ENCODE peak calls at places on chromosomes 1 and 21, in four cellular contexts. One of them, this sample, is unnamed.

GRCh38 chr1:31371121-31371520 is 1.8 kb downstream of the FABP3 start:
- DNase-seq in ovary: no peak
- DNase-seq in activated B cell treated with CpG ODN at 0.5 μM for 24 hours: no peak
- DNase-seq in lower leg skin: no peak
- DNase-seq in this sample: no peak

GRCh38 chr1:177983824-177984528 is 14.1 kb upstream of the SEC16B start:
- DNase-seq in lower leg skin: peak
- DNase-seq in activated B cell treated with CpG ODN at 0.5 μM for 24 hours: no peak
- DNase-seq in ovary: peak
- DNase-seq in this sample: peak

GRCh38 chr1:228871314-228872061 is 136.2 kb downstream of the RHOU start:
- DNase-seq in ovary: no peak
- DNase-seq in activated B cell treated with CpG ODN at 0.5 μM for 24 hours: no peak
- DNase-seq in lower leg skin: no peak
- DNase-seq in this sample: no peak

GRCh38 chr1:36480161-36480560 is 2.6 kb downstream of the CSF3R start:
- DNase-seq in ovary: no peak
- DNase-seq in lower leg skin: no peak
- DNase-seq in activated B cell treated with CpG ODN at 0.5 μM for 24 hours: no peak
- DNase-seq in this sample: no peak

GRCh38 chr1:52520149-52520548 is 32.7 kb downstream of the TUT4 start:
- DNase-seq in activated B cell treated with CpG ODN at 0.5 μM for 24 hours: no peak
- DNase-seq in lower leg skin: no peak
- DNase-seq in ovary: no peak
- DNase-seq in this sample: no peak

GRCh38 chr1:228097333-228098081 is 5.6 kb downstream of the C1orf35 start:
- DNase-seq in lower leg skin: no peak
- DNase-seq in activated B cell treated with CpG ODN at 0.5 μM for 24 hours: peak
- DNase-seq in ovary: no peak
- DNase-seq in this sample: no peak

GRCh38 chr1:147762233-147763024 is 2.0 kb upstream of the GJA5 start:
- DNase-seq in activated B cell treated with CpG ODN at 0.5 μM for 24 hours: no peak
- DNase-seq in ovary: no peak
- DNase-seq in lower leg skin: no peak
- DNase-seq in this sample: no peak

GRCh38 chr1:9844106-9844505 is 20.3 kb upstream of the CLSTN1 start:
- DNase-seq in activated B cell treated with CpG ODN at 0.5 μM for 24 hours: no peak
- DNase-seq in lower leg skin: no peak
- DNase-seq in ovary: no peak
- DNase-seq in this sample: no peak

GRCh38 chr1:223713546-223714420 is 1.4 kb downstream of the CAPN2 start:
- DNase-seq in activated B cell treated with CpG ODN at 0.5 μM for 24 hours: no peak
- DNase-seq in ovary: no peak
- DNase-seq in lower leg skin: no peak
- DNase-seq in this sample: no peak

GRCh38 chr1:206912445-206913095 is 9.2 kb downstream of the FCMR start:
- DNase-seq in activated B cell treated with CpG ODN at 0.5 μM for 24 hours: no peak
- DNase-seq in lower leg skin: peak
- DNase-seq in ovary: peak
- DNase-seq in this sample: peak

GRCh38 chr1:1361233-1361981 is 3.1 kb upstream of the MXRA8 start:
- DNase-seq in lower leg skin: no peak
- DNase-seq in ovary: no peak
- DNase-seq in activated B cell treated with CpG ODN at 0.5 μM for 24 hours: no peak
- DNase-seq in this sample: no peak

GRCh38 chr1:194044892-194045291 is 858.5 kb upstream of the B3GALT2 start:
- DNase-seq in activated B cell treated with CpG ODN at 0.5 μM for 24 hours: no peak
- DNase-seq in lower leg skin: no peak
- DNase-seq in ovary: no peak
- DNase-seq in this sample: no peak

GRCh38 chr1:20187813-20188454 is 1.6 kb upstream of the PLA2G2C start:
- DNase-seq in activated B cell treated with CpG ODN at 0.5 μM for 24 hours: no peak
- DNase-seq in lower leg skin: no peak
- DNase-seq in ovary: no peak
- DNase-seq in this sample: no peak

GRCh38 chr1:48093696-48094518 is 96.7 kb upstream of the TRABD2B start:
- DNase-seq in lower leg skin: peak
- DNase-seq in activated B cell treated with CpG ODN at 0.5 μM for 24 hours: peak
- DNase-seq in ovary: no peak
- DNase-seq in this sample: peak

DNA sequence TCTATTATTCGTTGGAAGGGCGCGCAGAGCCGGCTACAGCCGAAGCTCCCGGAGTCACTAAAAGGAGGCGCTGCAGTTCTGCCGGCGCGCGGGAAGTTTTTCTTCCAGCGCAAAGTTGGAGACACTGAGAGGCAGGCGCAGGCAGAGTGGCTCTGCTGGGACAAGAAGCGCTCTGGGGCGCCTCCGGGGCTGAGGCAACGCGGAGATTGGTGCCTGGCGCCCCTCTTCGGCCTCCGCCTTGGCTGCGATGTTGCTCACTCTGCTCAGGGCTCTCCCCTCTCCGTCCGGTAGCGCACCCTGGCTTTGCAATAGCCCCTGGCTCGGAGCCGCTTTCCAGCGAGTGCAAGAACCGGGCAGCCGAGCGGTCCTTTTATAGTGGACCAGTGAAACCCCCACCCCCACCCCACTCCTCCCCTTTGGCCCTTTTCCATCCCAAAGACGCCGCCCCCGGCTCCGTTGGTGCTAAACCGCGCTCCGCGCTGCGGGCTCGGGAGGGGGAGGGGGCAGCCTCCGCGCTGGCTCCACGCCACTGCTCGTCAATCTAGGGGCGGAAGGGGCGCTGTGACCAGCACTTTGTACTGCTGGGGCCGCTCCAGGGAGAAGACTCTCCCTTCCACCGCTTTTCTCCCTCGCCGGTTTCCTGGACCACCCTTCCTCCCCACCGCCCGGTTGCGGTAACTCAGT is at the start of gene ADAMTS1:
- DNase-seq in ovary: peak
- DNase-seq in lower leg skin: peak
- DNase-seq in activated B cell treated with CpG ODN at 0.5 μM for 24 hours: no peak
- DNase-seq in this sample: peak
- TF ChIP-seq CTCF in ovary: peak
- TF ChIP-seq CTCF in lower leg skin: no peak
- TF ChIP-seq CTCF in activated B cell treated with CpG ODN at 0.5 μM for 24 hours: no peak
- TF ChIP-seq CTCF in this sample: no peak

GRCh38 chr1:2372551-2373490 is 18.5 kb downstream of the MORN1 start:
- DNase-seq in lower leg skin: no peak
- DNase-seq in ovary: no peak
- DNase-seq in activated B cell treated with CpG ODN at 0.5 μM for 24 hours: no peak
- DNase-seq in this sample: no peak

GRCh38 chr1:2375246-2375922 is 16.0 kb downstream of the MORN1 start:
- DNase-seq in lower leg skin: no peak
- DNase-seq in activated B cell treated with CpG ODN at 0.5 μM for 24 hours: no peak
- DNase-seq in ovary: no peak
- DNase-seq in this sample: peak

GRCh38 chr1:2375923-2376260 is 15.5 kb downstream of the MORN1 start:
- DNase-seq in ovary: no peak
- DNase-seq in activated B cell treated with CpG ODN at 0.5 μM for 24 hours: no peak
- DNase-seq in lower leg skin: no peak
- DNase-seq in this sample: no peak

GRCh38 chr1:2374260-2375155 is 16.8 kb downstream of the MORN1 start:
- DNase-seq in ovary: no peak
- DNase-seq in lower leg skin: no peak
- DNase-seq in activated B cell treated with CpG ODN at 0.5 μM for 24 hours: peak
- DNase-seq in this sample: peak

GRCh38 chr1:2373551-2374259 is 17.6 kb downstream of the MORN1 start:
- DNase-seq in activated B cell treated with CpG ODN at 0.5 μM for 24 hours: peak
- DNase-seq in lower leg skin: no peak
- DNase-seq in ovary: peak
- DNase-seq in this sample: no peak
- TF ChIP-seq CTCF in activated B cell treated with CpG ODN at 0.5 μM for 24 hours: no peak
- TF ChIP-seq CTCF in lower leg skin: no peak
- TF ChIP-seq CTCF in ovary: no peak
- TF ChIP-seq CTCF in this sample: no peak

GRCh38 chr1:12196641-12197482 is 30.1 kb downstream of the TNFRSF1B start:
- DNase-seq in lower leg skin: no peak
- DNase-seq in activated B cell treated with CpG ODN at 0.5 μM for 24 hours: no peak
- DNase-seq in ovary: no peak
- DNase-seq in this sample: no peak
- TF ChIP-seq CTCF in lower leg skin: no peak
- TF ChIP-seq CTCF in activated B cell treated with CpG ODN at 0.5 μM for 24 hours: no peak
- TF ChIP-seq CTCF in ovary: no peak
- TF ChIP-seq CTCF in this sample: peak

DNA sequence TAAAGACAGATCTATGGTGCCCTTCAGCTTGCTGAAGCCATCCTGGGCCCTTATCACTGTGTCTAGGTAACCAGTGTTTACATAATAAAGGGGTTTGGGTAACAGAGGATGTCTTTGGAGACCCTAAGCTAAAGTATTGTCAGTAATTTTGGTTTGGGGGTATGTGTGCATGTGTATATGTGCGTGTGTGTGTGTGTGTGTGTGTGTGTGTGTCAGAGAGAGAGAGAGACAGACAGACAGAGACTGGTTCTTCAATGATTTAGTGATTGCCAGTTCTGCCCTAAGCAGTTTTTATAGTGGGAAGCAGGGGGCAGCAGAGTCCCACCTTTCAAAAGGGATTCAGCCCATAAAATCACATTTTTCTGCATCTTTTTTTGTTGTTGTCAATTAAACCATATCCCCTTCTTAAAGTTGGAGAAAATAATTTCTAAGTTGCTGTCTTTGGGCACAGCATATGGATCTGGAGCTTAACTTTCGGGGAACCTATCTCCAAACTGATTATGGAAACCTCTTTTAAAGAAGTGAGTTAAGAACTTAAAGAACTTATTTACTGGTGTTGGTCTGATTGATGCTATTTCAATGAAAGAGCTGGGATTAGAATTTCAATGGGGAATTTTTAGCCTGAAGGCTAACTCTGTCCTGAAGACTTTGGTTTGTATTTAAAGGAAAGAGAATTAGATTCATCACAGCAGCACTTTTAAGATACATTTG is 51.1 kb downstream of the ZNF326 start:
- DNase-seq in activated B cell treated with CpG ODN at 0.5 μM for 24 hours: no peak
- DNase-seq in ovary: no peak
- DNase-seq in lower leg skin: no peak
- DNase-seq in this sample: peak
- TF ChIP-seq CTCF in activated B cell treated with CpG ODN at 0.5 μM for 24 hours: no peak
- TF ChIP-seq CTCF in ovary: no peak
- TF ChIP-seq CTCF in lower leg skin: no peak
- TF ChIP-seq CTCF in this sample: peak

This sample was measured in glutamatergic neuron.